ENCODE peak calls at places on chromosomes 6 and 20, in six cellular contexts. One of them, this sample, is unnamed.

GRCh38 chr6:122033564-122034181 is 365.8 kb upstream of the HSF2 start:
- DNase-seq in spleen: no peak
- DNase-seq in A549: peak
- DNase-seq in AG04450: peak
- DNase-seq in breast epithelium: no peak
- DNase-seq in pancreas: no peak
- DNase-seq in this sample: peak

GRCh38 chr6:108947114-108947854 is 99.1 kb downstream of the ARMC2 start:
- DNase-seq in A549: no peak
- DNase-seq in AG04450: peak
- DNase-seq in breast epithelium: no peak
- DNase-seq in pancreas: no peak
- DNase-seq in spleen: no peak
- DNase-seq in this sample: peak

GRCh38 chr20:21265457-21266190 is 37.5 kb upstream of the XRN2 start:
- DNase-seq in A549: no peak
- DNase-seq in breast epithelium: no peak
- DNase-seq in spleen: no peak
- DNase-seq in AG04450: no peak
- DNase-seq in pancreas: no peak
- DNase-seq in this sample: no peak

GRCh38 chr6:93036835-93037234 is 382.5 kb downstream of the EPHA7 start:
- DNase-seq in AG04450: no peak
- DNase-seq in A549: no peak
- DNase-seq in pancreas: no peak
- DNase-seq in breast epithelium: no peak
- DNase-seq in spleen: no peak
- DNase-seq in this sample: peak

GRCh38 chr6:36297511-36297910 is 27.7 kb downstream of the PNPLA1 start:
- DNase-seq in spleen: no peak
- DNase-seq in breast epithelium: no peak
- DNase-seq in A549: no peak
- DNase-seq in AG04450: no peak
- DNase-seq in pancreas: no peak
- DNase-seq in this sample: no peak

GRCh38 chr6:156880913-156881312 is 103.7 kb downstream of the ARID1B start:
- DNase-seq in spleen: no peak
- DNase-seq in A549: no peak
- DNase-seq in AG04450: no peak
- DNase-seq in breast epithelium: no peak
- DNase-seq in pancreas: no peak
- DNase-seq in this sample: no peak

GRCh38 chr20:63015665-63016361 is 9.0 kb upstream of the BHLHE23 start:
- DNase-seq in A549: no peak
- DNase-seq in pancreas: no peak
- DNase-seq in AG04450: no peak
- DNase-seq in breast epithelium: no peak
- DNase-seq in spleen: peak
- DNase-seq in this sample: no peak

GRCh38 chr20:46435146-46435545 is 28.7 kb upstream of the ELMO2 start:
- DNase-seq in pancreas: no peak
- DNase-seq in breast epithelium: no peak
- DNase-seq in AG04450: no peak
- DNase-seq in A549: no peak
- DNase-seq in spleen: no peak
- DNase-seq in this sample: no peak

GRCh38 chr20:53940883-53941546 is 129.4 kb downstream of the BCAS1 start:
- DNase-seq in breast epithelium: no peak
- DNase-seq in spleen: no peak
- DNase-seq in pancreas: no peak
- DNase-seq in A549: peak
- DNase-seq in AG04450: no peak
- DNase-seq in this sample: peak

GRCh38 chr6:119978274-119978889 is 628.8 kb upstream of the MAN1A1 start:
- DNase-seq in AG04450: no peak
- DNase-seq in spleen: no peak
- DNase-seq in A549: no peak
- DNase-seq in pancreas: no peak
- DNase-seq in breast epithelium: no peak
- DNase-seq in this sample: no peak

GRCh38 chr6:52820198-52820597 is 16.6 kb upstream of the GSTA1 start:
- DNase-seq in AG04450: no peak
- DNase-seq in breast epithelium: no peak
- DNase-seq in spleen: no peak
- DNase-seq in pancreas: no peak
- DNase-seq in A549: no peak
- DNase-seq in this sample: no peak

GRCh38 chr6:63663147-63663877 is 27.7 kb downstream of the PHF3 start:
- DNase-seq in A549: no peak
- DNase-seq in spleen: no peak
- DNase-seq in pancreas: no peak
- DNase-seq in breast epithelium: no peak
- DNase-seq in AG04450: peak
- DNase-seq in this sample: no peak

GRCh38 chr20:43548273-43548880 is 10.4 kb upstream of the SGK2 start:
- DNase-seq in breast epithelium: no peak
- DNase-seq in pancreas: no peak
- DNase-seq in AG04450: no peak
- DNase-seq in A549: no peak
- DNase-seq in spleen: peak
- DNase-seq in this sample: no peak

GRCh38 chr6:347232-347631 is 44.3 kb upstream of the IRF4 start:
- DNase-seq in AG04450: no peak
- DNase-seq in breast epithelium: no peak
- DNase-seq in spleen: peak
- DNase-seq in pancreas: no peak
- DNase-seq in A549: no peak
- DNase-seq in this sample: no peak

GRCh38 chr6:69883551-69883950 is 17.2 kb downstream of the COL19A1 start:
- DNase-seq in spleen: no peak
- DNase-seq in pancreas: no peak
- DNase-seq in AG04450: no peak
- DNase-seq in A549: no peak
- DNase-seq in breast epithelium: no peak
- DNase-seq in this sample: no peak

GRCh38 chr6:12075067-12075563 is 63.0 kb downstream of the HIVEP1 start:
- DNase-seq in pancreas: no peak
- DNase-seq in A549: no peak
- DNase-seq in breast epithelium: no peak
- DNase-seq in AG04450: no peak
- DNase-seq in spleen: no peak
- DNase-seq in this sample: peak
- TF ChIP-seq CTCF in pancreas: no peak
- TF ChIP-seq CTCF in A549: peak
- TF ChIP-seq CTCF in breast epithelium: no peak
- TF ChIP-seq CTCF in AG04450: peak
- TF ChIP-seq CTCF in spleen: peak
- TF ChIP-seq CTCF in this sample: peak

GRCh38 chr6:6331393-6331792 is 10.9 kb upstream of the F13A1 start:
- DNase-seq in pancreas: no peak
- DNase-seq in A549: no peak
- DNase-seq in AG04450: no peak
- DNase-seq in spleen: no peak
- DNase-seq in breast epithelium: no peak
- DNase-seq in this sample: no peak
- H3K4me3 ChIP-seq in pancreas: no peak
- H3K4me3 ChIP-seq in A549: no peak
- H3K4me3 ChIP-seq in AG04450: no peak
- H3K4me3 ChIP-seq in spleen: no peak
- H3K4me3 ChIP-seq in breast epithelium: no peak
- H3K4me3 ChIP-seq in this sample: no peak

DNA sequence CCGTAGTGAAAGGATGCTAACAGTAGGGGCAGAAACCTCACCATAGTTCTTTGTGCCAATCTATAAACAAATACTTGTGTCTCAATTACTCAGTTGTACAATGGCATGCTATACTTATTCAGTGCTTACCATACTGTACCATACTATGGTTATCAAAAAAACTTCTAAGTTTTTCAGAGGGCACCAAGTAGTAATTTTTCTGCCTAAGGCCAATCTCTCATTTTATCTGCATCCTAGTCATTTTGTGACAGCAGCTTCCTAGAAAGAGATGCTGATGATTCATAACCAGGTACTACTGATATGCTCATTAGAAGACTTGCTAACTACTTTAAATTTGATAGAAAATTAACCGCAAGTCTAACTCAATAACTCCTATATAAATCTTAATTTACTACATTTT is 42.9 kb downstream of the TMEM244 start:
- DNase-seq in pancreas: no peak
- DNase-seq in AG04450: no peak
- DNase-seq in A549: no peak
- DNase-seq in breast epithelium: no peak
- DNase-seq in spleen: no peak
- DNase-seq in this sample: no peak
- TF ChIP-seq CTCF in pancreas: no peak
- TF ChIP-seq CTCF in AG04450: no peak
- TF ChIP-seq CTCF in A549: no peak
- TF ChIP-seq CTCF in breast epithelium: no peak
- TF ChIP-seq CTCF in spleen: no peak
- TF ChIP-seq CTCF in this sample: no peak

GRCh38 chr20:57627972-57628650 is 7.9 kb upstream of the ZBP1 start:
- DNase-seq in A549: no peak
- DNase-seq in pancreas: no peak
- DNase-seq in breast epithelium: no peak
- DNase-seq in AG04450: no peak
- DNase-seq in spleen: peak
- DNase-seq in this sample: no peak
- H3K4me3 ChIP-seq in A549: no peak
- H3K4me3 ChIP-seq in pancreas: no peak
- H3K4me3 ChIP-seq in breast epithelium: peak
- H3K4me3 ChIP-seq in AG04450: peak
- H3K4me3 ChIP-seq in spleen: peak
- H3K4me3 ChIP-seq in this sample: no peak

GRCh38 chr6:100678027-100678426 is 203.1 kb downstream of the ASCC3 start:
- DNase-seq in breast epithelium: no peak
- DNase-seq in spleen: no peak
- DNase-seq in AG04450: no peak
- DNase-seq in A549: no peak
- DNase-seq in pancreas: no peak
- DNase-seq in this sample: no peak
- TF ChIP-seq CTCF in breast epithelium: no peak
- TF ChIP-seq CTCF in spleen: no peak
- TF ChIP-seq CTCF in AG04450: peak
- TF ChIP-seq CTCF in A549: peak
- TF ChIP-seq CTCF in pancreas: no peak
- TF ChIP-seq CTCF in this sample: peak

GRCh38 chr6:163260111-163260895 is 154.2 kb upstream of the QKI start:
- DNase-seq in AG04450: no peak
- DNase-seq in pancreas: peak
- DNase-seq in A549: no peak
- DNase-seq in breast epithelium: no peak
- DNase-seq in spleen: no peak
- DNase-seq in this sample: no peak
- H3K4me3 ChIP-seq in AG04450: no peak
- H3K4me3 ChIP-seq in pancreas: no peak
- H3K4me3 ChIP-seq in A549: no peak
- H3K4me3 ChIP-seq in breast epithelium: peak
- H3K4me3 ChIP-seq in spleen: peak
- H3K4me3 ChIP-seq in this sample: peak

GRCh38 chr20:16580127-16580526 is 6.9 kb upstream of the KIF16B start:
- DNase-seq in AG04450: no peak
- DNase-seq in spleen: no peak
- DNase-seq in pancreas: no peak
- DNase-seq in A549: no peak
- DNase-seq in breast epithelium: no peak
- DNase-seq in this sample: peak

GRCh38 chr20:16581241-16581640 is 8.0 kb upstream of the KIF16B start:
- DNase-seq in breast epithelium: no peak
- DNase-seq in pancreas: no peak
- DNase-seq in spleen: no peak
- DNase-seq in AG04450: no peak
- DNase-seq in A549: no peak
- DNase-seq in this sample: no peak

GRCh38 chr20:16576219-16576618 is 3.0 kb upstream of the KIF16B start:
- DNase-seq in pancreas: no peak
- DNase-seq in spleen: no peak
- DNase-seq in A549: peak
- DNase-seq in AG04450: no peak
- DNase-seq in breast epithelium: no peak
- DNase-seq in this sample: no peak

GRCh38 chr20:16583444-16583843 is 10.2 kb upstream of the KIF16B start:
- DNase-seq in pancreas: no peak
- DNase-seq in A549: no peak
- DNase-seq in spleen: no peak
- DNase-seq in breast epithelium: no peak
- DNase-seq in AG04450: no peak
- DNase-seq in this sample: no peak

GRCh38 chr20:16580596-16580995 is 7.3 kb upstream of the KIF16B start:
- DNase-seq in breast epithelium: no peak
- DNase-seq in spleen: no peak
- DNase-seq in pancreas: no peak
- DNase-seq in AG04450: no peak
- DNase-seq in A549: no peak
- DNase-seq in this sample: no peak
- TF ChIP-seq CTCF in breast epithelium: no peak
- TF ChIP-seq CTCF in spleen: no peak
- TF ChIP-seq CTCF in pancreas: no peak
- TF ChIP-seq CTCF in AG04450: no peak
- TF ChIP-seq CTCF in A549: no peak
- TF ChIP-seq CTCF in this sample: no peak

DNA sequence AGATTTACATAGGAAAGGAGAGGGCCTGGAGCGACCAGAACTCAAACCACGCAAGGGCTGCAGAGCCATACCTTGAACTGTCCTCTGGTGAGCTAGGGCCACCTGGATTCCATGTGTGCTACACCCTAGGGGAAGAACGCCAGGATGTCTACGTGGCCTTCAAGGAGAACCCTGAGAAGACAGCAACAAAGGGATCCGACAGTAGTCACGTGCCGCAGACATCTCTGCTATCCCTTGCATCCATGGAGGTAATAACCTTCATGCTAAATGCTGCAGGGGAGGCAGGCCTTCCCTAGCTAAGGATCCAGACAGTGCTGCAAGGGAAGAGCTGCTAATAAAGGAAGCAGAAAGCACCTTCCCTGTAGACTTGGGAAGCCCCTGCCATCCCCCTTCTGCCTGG is 52.9 kb downstream of the NOL4L start:
- DNase-seq in A549: no peak
- DNase-seq in AG04450: no peak
- DNase-seq in pancreas: no peak
- DNase-seq in spleen: no peak
- DNase-seq in breast epithelium: no peak
- DNase-seq in this sample: no peak
- H3K4me3 ChIP-seq in A549: no peak
- H3K4me3 ChIP-seq in AG04450: no peak
- H3K4me3 ChIP-seq in pancreas: no peak
- H3K4me3 ChIP-seq in spleen: no peak
- H3K4me3 ChIP-seq in breast epithelium: no peak
- H3K4me3 ChIP-seq in this sample: no peak

DNA sequence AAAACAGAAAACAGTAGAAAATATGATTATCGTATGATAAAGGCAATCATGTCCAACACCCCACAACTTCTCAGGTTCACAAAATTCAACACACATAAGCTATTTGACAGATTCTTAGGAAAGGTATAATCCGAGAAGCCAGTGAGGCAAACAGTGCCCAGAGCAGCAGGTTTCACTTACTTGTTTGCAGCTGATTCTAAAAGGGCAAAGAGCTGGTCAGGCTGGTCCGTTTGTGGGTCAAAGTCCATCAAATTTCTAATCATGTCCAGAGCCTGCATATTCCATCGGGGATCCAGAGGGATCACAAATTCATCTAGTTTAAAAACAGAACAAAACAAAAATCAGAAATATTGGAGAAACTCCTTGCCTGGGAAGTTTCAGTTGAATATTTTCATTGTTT is 69.8 kb upstream of the LYRM2 start:
- DNase-seq in breast epithelium: no peak
- DNase-seq in pancreas: no peak
- DNase-seq in AG04450: no peak
- DNase-seq in spleen: no peak
- DNase-seq in A549: no peak
- DNase-seq in this sample: no peak
- TF ChIP-seq CTCF in breast epithelium: no peak
- TF ChIP-seq CTCF in pancreas: no peak
- TF ChIP-seq CTCF in AG04450: no peak
- TF ChIP-seq CTCF in spleen: no peak
- TF ChIP-seq CTCF in A549: no peak
- TF ChIP-seq CTCF in this sample: no peak

This sample was measured in epithelial cell of proximal tubule.